ENCODE peak calls at places on chromosome 17, in nine cellular contexts. M, F, B, Z, R, A, C, T and V are unnamed samples.

GRCh38 chr17:3845361-3845753 is 689 bp downstream of the NCBP3 start:
- DNase-seq in M (no peak), F (no peak), B (no peak), Z (no peak), R (no peak), A (no peak), C (no peak), T (no peak), V (no peak)

GRCh38 chr17:65230040-65230439 is 92.9 kb downstream of the RGS9 start:
- DNase-seq in M (no peak), F (no peak), B (no peak), Z (no peak), R (no peak), A (no peak), C (no peak), T (no peak), V (no peak)

GRCh38 chr17:49414271-49414621 is 436 bp downstream of the PHB1 start:
- DNase-seq in M (no peak), F (no peak), B (no peak), Z (no peak), R (no peak), A (no peak), C (no peak), T (no peak), V (no peak)

GRCh38 chr17:76498886-76499667 is 2.1 kb downstream of the RHBDF2 start:
- DNase-seq in M (no peak), F (no peak), B (no peak), Z (no peak), R (no peak), A (no peak), C (no peak), T (no peak), V (peak)

GRCh38 chr17:29972277-29972676 is 30.8 kb downstream of the EFCAB5 start:
- DNase-seq in M (no peak), F (no peak), B (no peak), Z (no peak), R (no peak), A (no peak), C (no peak), T (no peak), V (no peak)

GRCh38 chr17:60792250-60792898 is 114.7 kb downstream of the BCAS3 start:
- DNase-seq in M (no peak), F (no peak), B (no peak), Z (peak), R (no peak), A (no peak), C (no peak), T (no peak), V (no peak)

GRCh38 chr17:17151541-17151940 is 54.6 kb downstream of the PLD6 start:
- DNase-seq in M (peak), F (no peak), B (no peak), Z (no peak), R (no peak), A (no peak), C (no peak), T (no peak), V (no peak)

GRCh38 chr17:71921726-71922320 is 199.0 kb upstream of the SOX9 start:
- DNase-seq in M (no peak), F (no peak), B (no peak), Z (no peak), R (no peak), A (no peak), C (no peak), T (no peak), V (no peak)

GRCh38 chr17:13480877-13481276 is 120.9 kb downstream of the HS3ST3A1 start:
- DNase-seq in M (no peak), F (no peak), B (no peak), Z (no peak), R (no peak), A (no peak), C (no peak), T (no peak), V (no peak)

DNA sequence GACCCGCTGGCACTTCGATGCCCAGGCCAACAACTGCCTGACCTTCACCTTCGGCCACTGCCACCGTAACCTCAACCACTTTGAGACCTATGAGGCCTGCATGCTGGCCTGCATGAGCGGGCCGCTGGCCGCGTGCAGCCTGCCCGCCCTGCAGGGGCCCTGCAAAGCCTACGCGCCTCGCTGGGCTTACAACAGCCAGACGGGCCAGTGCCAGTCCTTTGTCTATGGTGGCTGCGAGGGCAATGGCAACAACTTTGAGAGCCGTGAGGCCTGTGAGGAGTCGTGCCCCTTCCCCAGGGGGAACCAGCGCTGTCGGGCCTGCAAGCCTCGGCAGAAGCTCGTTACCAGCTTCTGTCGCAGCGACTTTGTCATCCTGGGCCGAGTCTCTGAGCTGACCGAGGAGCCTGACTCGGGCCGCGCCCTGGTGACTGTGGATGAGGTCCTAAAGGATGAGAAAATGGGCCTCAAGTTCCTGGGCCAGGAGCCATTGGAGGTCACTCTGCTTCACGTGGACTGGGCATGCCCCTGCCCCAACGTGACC is 5.0 kb downstream of the WFIKKN2 start:
- DNase-seq in M (no peak), F (no peak), B (no peak), Z (no peak), R (peak), A (no peak), C (no peak), T (no peak), V (no peak)
- TF ChIP-seq CTCF in M (no peak), F (no peak), B (no peak), Z (no peak), R (no peak), A (no peak), C (no peak), T (no peak), V (no peak)

GRCh38 chr17:50865060-50865867 is 890 bp downstream of the TOB1 start:
- DNase-seq in M (peak), F (no peak), B (peak), Z (peak), R (peak), A (no peak), C (peak), T (no peak), V (peak)

GRCh38 chr17:50861822-50862528 is 4.2 kb downstream of the TOB1 start:
- DNase-seq in M (no peak), F (no peak), B (no peak), Z (no peak), R (no peak), A (no peak), C (no peak), T (no peak), V (no peak)

GRCh38 chr17:50864747-50865059 is 1.5 kb downstream of the TOB1 start:
- DNase-seq in M (no peak), F (no peak), B (no peak), Z (no peak), R (no peak), A (no peak), C (no peak), T (no peak), V (no peak)

GRCh38 chr17:50863931-50864330 is 2.2 kb downstream of the TOB1 start:
- DNase-seq in M (no peak), F (no peak), B (no peak), Z (no peak), R (no peak), A (no peak), C (no peak), T (no peak), V (no peak)

DNA sequence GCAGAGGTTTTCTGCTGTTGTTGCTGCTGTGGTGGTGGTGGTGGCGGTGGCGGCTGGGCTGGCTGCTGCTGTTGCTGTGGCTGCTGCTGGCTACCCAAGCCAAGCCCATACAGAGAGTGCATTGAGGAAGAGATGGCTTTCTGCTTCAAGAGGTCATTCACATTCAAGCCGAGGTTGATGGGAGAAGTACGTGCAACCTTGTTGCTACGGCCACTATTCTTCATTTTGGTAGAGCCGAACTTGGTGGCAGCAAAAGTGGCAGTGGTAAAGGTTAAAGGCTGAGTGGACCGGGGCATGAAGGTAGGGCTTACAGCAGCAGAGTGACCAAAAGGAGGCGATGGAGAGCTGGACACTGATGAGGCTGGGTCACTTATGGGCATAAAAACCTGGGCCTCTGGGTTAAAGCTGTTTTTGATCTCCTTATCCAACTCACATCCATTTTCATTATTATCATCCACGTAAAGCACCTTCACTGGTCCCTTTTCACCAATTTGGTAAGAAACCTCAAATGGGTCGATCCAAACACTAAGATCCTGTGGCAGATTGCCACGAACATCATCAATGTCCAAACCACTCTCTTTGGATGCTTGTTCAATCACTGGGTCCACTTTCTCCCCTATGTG is 2.8 kb downstream of the TOB1 start:
- DNase-seq in M (no peak), F (no peak), B (peak), Z (peak), R (peak), A (no peak), C (no peak), T (no peak), V (peak)
- TF ChIP-seq CTCF in M (peak), F (peak), B (peak), Z (peak), R (peak), A (peak), C (peak), T (peak), V (no peak)

GRCh38 chr17:45048795-45049563 is 2.5 kb downstream of the DCAKD start:
- DNase-seq in M (no peak), F (no peak), B (no peak), Z (no peak), R (no peak), A (no peak), C (no peak), T (no peak), V (no peak)
- TF ChIP-seq CTCF in M (peak), F (peak), B (peak), Z (peak), R (peak), A (peak), C (no peak), T (peak), V (no peak)

GRCh38 chr17:78307887-78308633 is 51.8 kb downstream of the SOCS3 start:
- DNase-seq in M (no peak), F (no peak), B (no peak), Z (no peak), R (peak), A (no peak), C (no peak), T (no peak), V (peak)
- TF ChIP-seq CTCF in M (peak), F (no peak), B (no peak), Z (no peak), R (peak), A (no peak), C (no peak), T (no peak), V (no peak)

GRCh38 chr17:39045948-39046679 is 78.9 kb upstream of the FBXO47 start:
- DNase-seq in M (no peak), F (no peak), B (no peak), Z (no peak), R (peak), A (no peak), C (no peak), T (no peak), V (no peak)
- TF ChIP-seq CTCF in M (no peak), F (no peak), B (no peak), Z (no peak), R (peak), A (no peak), C (no peak), T (no peak), V (no peak)

GRCh38 chr17:67247416-67247900 is 2.5 kb upstream of the HELZ start:
- DNase-seq in M (no peak), F (no peak), B (no peak), Z (no peak), R (no peak), A (no peak), C (no peak), T (no peak), V (no peak)

GRCh38 chr17:67245694-67246397 is 850 bp upstream of the HELZ start:
- DNase-seq in M (no peak), F (no peak), B (peak), Z (no peak), R (peak), A (no peak), C (peak), T (no peak), V (peak)

GRCh38 chr17:67246398-67246647 is 1.3 kb upstream of the HELZ start:
- DNase-seq in M (no peak), F (no peak), B (no peak), Z (no peak), R (no peak), A (no peak), C (no peak), T (no peak), V (no peak)

GRCh38 chr17:67248291-67248690 is 3.3 kb upstream of the HELZ start:
- DNase-seq in M (no peak), F (no peak), B (no peak), Z (no peak), R (no peak), A (no peak), C (no peak), T (no peak), V (no peak)

DNA sequence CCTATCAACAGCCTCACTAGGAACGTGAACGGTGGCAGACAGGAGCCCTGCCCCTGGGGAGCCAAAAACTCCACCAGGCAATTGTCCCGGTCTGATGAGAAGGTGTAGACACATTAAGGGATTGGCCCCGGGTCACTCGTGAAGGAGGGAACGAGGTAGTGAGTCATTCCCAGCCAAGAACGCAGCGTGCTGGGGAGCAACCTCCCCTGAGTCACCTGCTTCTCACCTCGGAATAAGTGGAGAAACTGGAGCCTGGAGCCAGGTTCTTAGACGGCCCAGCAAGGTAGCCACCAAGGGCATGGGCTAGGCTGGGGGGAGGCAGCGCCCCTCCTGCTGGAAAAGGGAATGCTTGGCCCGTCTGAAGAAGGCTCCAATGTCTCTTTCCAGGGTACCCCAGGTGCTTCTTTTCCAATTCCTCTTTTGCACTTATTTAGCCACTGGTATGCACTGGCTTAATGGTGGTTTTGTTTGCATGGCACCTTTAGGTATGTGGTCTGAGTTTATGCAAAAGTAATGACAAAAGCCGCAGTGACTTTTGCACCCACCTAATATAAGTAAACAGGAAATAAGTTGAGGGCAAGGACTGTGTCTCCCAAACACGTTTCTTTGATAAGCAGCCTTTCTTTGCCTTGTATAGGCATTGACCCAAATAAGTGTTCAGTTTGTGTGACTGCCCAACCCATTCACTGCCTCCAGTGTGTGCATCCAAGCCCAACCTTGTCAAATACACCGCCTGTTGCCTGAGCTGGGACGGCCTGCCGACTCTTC is 1.8 kb upstream of the HELZ start:
- DNase-seq in M (peak), F (no peak), B (no peak), Z (no peak), R (peak), A (no peak), C (peak), T (no peak), V (peak)
- TF ChIP-seq CTCF in M (no peak), F (no peak), B (no peak), Z (no peak), R (peak), A (no peak), C (no peak), T (no peak), V (no peak)

GRCh38 chr17:42028791-42029127 is 8.9 kb downstream of the NKIRAS2 start:
- DNase-seq in M (no peak), F (no peak), B (no peak), Z (no peak), R (no peak), A (no peak), C (no peak), T (no peak), V (no peak)
- TF ChIP-seq CTCF in M (no peak), F (no peak), B (peak), Z (no peak), R (no peak), A (no peak), C (no peak), T (no peak), V (no peak)